ENCODE peak calls at places on chromosomes 2 and 18, in seven cellular contexts. W is HepG2, X is K562, B is GM12878, M is HCT116, V is SK-N-SH, Y is H1. Q is an unnamed sample.

GRCh38 chr2:173457366-173457765 is 102.7 kb downstream of the CDCA7 start:
- DNase-seq in W (no peak), X (no peak), B (no peak), M (no peak), V (no peak), Y (no peak), Q (no peak)

GRCh38 chr2:173571021-173571821 is 216.5 kb downstream of the CDCA7 start:
- DNase-seq in W (peak; percentile 26), X (peak; percentile 36), B (no peak), M (peak; percentile 24), V (peak; percentile 30), Y (no peak), Q (peak; percentile 48)

GRCh38 chr2:140344842-140345241 is 1564.7 kb upstream of the NXPH2 start:
- DNase-seq in W (no peak), X (no peak), B (no peak), M (no peak), V (no peak), Y (no peak), Q (no peak)

GRCh38 chr18:65817178-65817577 is 66.4 kb downstream of the CDH7 start:
- DNase-seq in W (no peak), X (no peak), B (no peak), M (no peak), V (no peak), Y (no peak), Q (no peak)

GRCh38 chr2:218505754-218506371 is 62.3 kb downstream of the USP37 start:
- DNase-seq in W (peak; percentile 6), X (no peak), B (no peak), M (no peak), V (no peak), Y (no peak), Q (no peak)

GRCh38 chr2:171141320-171141719 is 19.4 kb downstream of the TLK1 start:
- DNase-seq in W (no peak), X (no peak), B (no peak), M (no peak), V (no peak), Y (no peak), Q (no peak)

GRCh38 chr18:3095921-3096320 is 83.0 kb upstream of the LPIN2 start:
- DNase-seq in W (no peak), X (no peak), B (no peak), M (no peak), V (no peak), Y (no peak), Q (no peak)

GRCh38 chr2:65880451-65880850 is 448.1 kb upstream of the SPRED2 start:
- DNase-seq in W (no peak), X (no peak), B (no peak), M (no peak), V (no peak), Y (no peak), Q (no peak)

GRCh38 chr2:28620801-28621171 is 124.9 kb downstream of the PLB1 start:
- DNase-seq in W (no peak), X (no peak), B (no peak), M (no peak), V (no peak), Y (no peak), Q (no peak)

GRCh38 chr18:69128978-69129377 is 271.7 kb upstream of the DOK6 start:
- DNase-seq in W (no peak), X (no peak), B (no peak), M (no peak), V (no peak), Y (no peak), Q (no peak)

GRCh38 chr2:64470921-64471320 is 17.0 kb downstream of the LGALSL start:
- DNase-seq in W (no peak), X (no peak), B (no peak), M (no peak), V (no peak), Y (no peak), Q (no peak)

GRCh38 chr2:54895735-54896134 is 154.5 kb downstream of the RTN4 start:
- DNase-seq in W (no peak), X (no peak), B (no peak), M (no peak), V (no peak), Y (no peak), Q (no peak)

GRCh38 chr2:137211761-137212160 is 446.4 kb downstream of the THSD7B start:
- DNase-seq in W (no peak), X (no peak), B (no peak), M (no peak), V (no peak), Y (no peak), Q (no peak)

GRCh38 chr18:57794951-57795728 is 8.0 kb downstream of the ATP8B1 start:
- DNase-seq in W (no peak), X (no peak), B (no peak), M (no peak), V (no peak), Y (no peak), Q (no peak)

GRCh38 chr2:221943078-221943810 is 355.6 kb downstream of the PAX3 start:
- DNase-seq in W (no peak), X (no peak), B (no peak), M (no peak), V (no peak), Y (no peak), Q (no peak)

GRCh38 chr2:220811952-220812570 is 760.0 kb downstream of the EPHA4 start:
- DNase-seq in W (no peak), X (no peak), B (no peak), M (no peak), V (no peak), Y (no peak), Q (no peak)

GRCh38 chr2:181944164-181944913 is 41.3 kb upstream of the PPP1R1C start:
- DNase-seq in W (peak; percentile 81), X (no peak), B (no peak), M (no peak), V (no peak), Y (no peak), Q (no peak)

GRCh38 chr2:239392688-239393400 is 8.0 kb downstream of the HDAC4 start:
- DNase-seq in W (no peak), X (no peak), B (no peak), M (no peak), V (peak; percentile 28), Y (no peak), Q (no peak)

GRCh38 chr18:41324934-41325333 is 630.1 kb upstream of the PIK3C3 start:
- DNase-seq in W (no peak), X (no peak), B (no peak), M (no peak), V (no peak), Y (no peak), Q (no peak)

GRCh38 chr2:156541706-156542105 is 105.5 kb downstream of the GPD2 start:
- DNase-seq in W (no peak), X (no peak), B (no peak), M (no peak), V (no peak), Y (no peak), Q (no peak)

GRCh38 chr2:128788636-128789220 is 470.1 kb upstream of the HS6ST1 start:
- DNase-seq in W (no peak), X (no peak), B (no peak), M (no peak), V (no peak), Y (no peak), Q (no peak)

GRCh38 chr18:10660485-10660884 is 134.7 kb downstream of the NAPG start:
- DNase-seq in W (no peak), X (no peak), B (peak; percentile 24), M (no peak), V (no peak), Y (no peak), Q (no peak)

GRCh38 chr2:223306371-223306770 is 254.4 kb downstream of the KCNE4 start:
- DNase-seq in W (peak; percentile 9), X (peak; percentile 11), B (no peak), M (peak; percentile 28), V (no peak), Y (peak; percentile 5), Q (peak; percentile 42)

GRCh38 chr2:137151731-137152130 is 386.4 kb downstream of the THSD7B start:
- DNase-seq in W (peak; percentile 41), X (no peak), B (no peak), M (no peak), V (no peak), Y (no peak), Q (no peak)

DNA sequence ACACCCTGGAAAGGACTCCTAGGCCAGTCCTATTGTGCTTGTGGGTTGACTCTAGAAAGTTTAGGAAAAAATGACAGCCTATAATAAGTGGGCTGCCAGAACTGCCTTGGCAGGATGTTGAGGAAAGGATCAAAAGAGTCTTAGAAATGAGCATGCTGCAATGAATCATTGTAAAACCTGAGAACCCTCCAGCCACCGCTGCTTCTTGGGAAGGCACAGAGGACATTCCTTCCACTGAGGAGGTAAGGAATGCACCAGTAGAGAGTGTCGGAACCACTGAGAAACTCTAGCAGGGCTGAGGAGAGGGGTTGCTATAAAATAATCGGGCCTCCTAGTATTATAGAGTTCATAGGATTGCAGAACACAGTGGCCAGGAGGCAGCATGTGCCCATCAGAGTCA is 146.7 kb upstream of the SMIM21 start:
- DNase-seq in W (no peak), X (no peak), B (no peak), M (no peak), V (no peak), Y (no peak), Q (no peak)
- TF ChIP-seq YY1 in W (no peak), X (no peak), B (no peak), M (no peak), V (no peak), Y (no peak), Q (no peak)

GRCh38 chr2:160209457-160209856 is 9.4 kb upstream of the ITGB6 start:
- DNase-seq in W (no peak), X (no peak), B (peak; percentile 37), M (no peak), V (no peak), Y (no peak), Q (no peak)
- TF ChIP-seq YY1 in W (no peak), X (no peak), B (no peak), M (no peak), V (no peak), Y (no peak), Q (no peak)

DNA sequence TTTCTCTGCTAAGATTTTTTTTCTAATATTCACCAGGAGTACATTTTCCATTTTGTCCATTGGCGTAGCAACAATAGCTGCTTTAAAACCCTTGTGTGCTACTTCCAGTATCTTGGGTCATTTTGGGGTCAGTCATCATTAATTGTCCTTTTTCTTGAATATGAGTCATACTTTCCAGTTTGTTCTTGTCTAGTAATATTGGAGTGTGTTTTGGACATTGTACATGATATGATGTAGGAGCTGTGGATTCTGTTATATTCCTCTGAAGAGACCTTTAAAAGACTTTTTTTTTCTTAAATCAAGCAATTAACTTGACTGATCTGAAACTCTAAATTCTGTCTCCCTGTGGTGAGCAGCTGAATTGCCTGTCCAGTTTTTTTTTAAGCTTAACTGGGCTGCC is 40.8 kb downstream of the AGPS start:
- DNase-seq in W (no peak), X (no peak), B (no peak), M (no peak), V (no peak), Y (no peak), Q (no peak)
- TF ChIP-seq YY1 in W (no peak), X (no peak), B (no peak), M (no peak), V (no peak), Y (no peak), Q (no peak)

DNA sequence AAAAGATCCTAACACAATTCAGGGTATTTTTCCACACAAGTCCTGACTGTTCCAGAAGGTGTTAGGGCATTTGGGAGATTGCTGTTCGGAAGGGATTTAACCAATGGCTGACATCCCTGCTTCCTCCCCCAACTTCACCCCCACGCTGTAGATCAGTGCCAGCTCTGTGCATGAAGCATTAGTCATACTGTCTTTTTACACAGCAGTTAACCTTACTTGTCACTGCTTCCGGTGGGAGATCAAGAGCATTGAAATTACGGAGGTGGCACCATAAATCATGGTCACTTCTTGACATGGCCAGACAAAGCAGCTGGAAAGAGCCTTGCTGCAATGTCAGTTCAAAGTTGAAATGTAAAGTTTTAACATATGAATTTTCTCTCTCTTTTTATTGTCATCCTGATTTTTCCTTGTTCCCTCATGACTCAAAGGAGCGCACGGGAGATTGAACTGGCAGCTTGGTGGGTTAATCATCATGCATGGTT is 70.2 kb downstream of the HRH4 start:
- DNase-seq in W (no peak), X (peak; percentile 14), B (no peak), M (peak; percentile 42), V (no peak), Y (no peak), Q (no peak)
- TF ChIP-seq YY1 in W (no peak), X (no peak), B (no peak), M (no peak), V (no peak), Y (no peak), Q (no peak)

Q was measured in NT2/D1.